ENCODE peak calls at places on chromosomes 13 and 19, in seven cellular contexts. Q is progenitor cell of endocrine pancreas, F is EL, L is tibial artery, P is GM20000, R is fibroblast of lung, G is activated T-cell treated with anti-CD3 and anti-CD28 coated beads for 24 hours. O is an unnamed sample.

GRCh38 chr19:16736709-16737108 is 17.1 kb downstream of the NWD1 start:
- DNase-seq in Q (no peak), F (peak), L (no peak), P (no peak), R (peak), G (no peak), O (no peak)

GRCh38 chr13:99230991-99231390 is 27.2 kb downstream of the GPR18 start:
- DNase-seq in Q (no peak), F (no peak), L (no peak), P (no peak), R (no peak), G (no peak), O (no peak)

GRCh38 chr13:59641758-59642157 is 522.0 kb downstream of the DIAPH3 start:
- DNase-seq in Q (no peak), F (peak), L (no peak), P (no peak), R (peak), G (no peak), O (no peak)

GRCh38 chr19:11405846-11406643 is 13.1 kb downstream of the RGL3 start:
- DNase-seq in Q (no peak), F (no peak), L (no peak), P (peak), R (no peak), G (no peak), O (no peak)

GRCh38 chr13:34933786-34934185 is 8.3 kb upstream of the NBEA start:
- DNase-seq in Q (no peak), F (no peak), L (no peak), P (no peak), R (no peak), G (no peak), O (no peak)

GRCh38 chr19:2528543-2529173 is 52.7 kb downstream of the GADD45B start:
- DNase-seq in Q (no peak), F (no peak), L (no peak), P (no peak), R (peak), G (no peak), O (no peak)

GRCh38 chr13:31761951-31762350 is 22.6 kb downstream of the RXFP2 start:
- DNase-seq in Q (no peak), F (peak), L (no peak), P (no peak), R (no peak), G (no peak), O (no peak)

GRCh38 chr19:17095141-17095919 is 19.8 kb downstream of the MYO9B start:
- DNase-seq in Q (no peak), F (peak), L (peak), P (no peak), R (peak), G (no peak), O (no peak)

GRCh38 chr19:48379058-48379457 is 12.3 kb downstream of the KDELR1 start:
- DNase-seq in Q (no peak), F (no peak), L (no peak), P (no peak), R (no peak), G (no peak), O (no peak)

GRCh38 chr13:97259787-97260641 is 37.9 kb downstream of the MBNL2 start:
- DNase-seq in Q (no peak), F (peak), L (no peak), P (no peak), R (peak), G (no peak), O (no peak)

GRCh38 chr13:113759525-113760137 is 605 bp downstream of the TMEM255B start:
- DNase-seq in Q (no peak), F (peak), L (peak), P (no peak), R (peak), G (no peak), O (no peak)

GRCh38 chr19:6779204-6779603 is 6.7 kb downstream of the VAV1 start:
- DNase-seq in Q (no peak), F (no peak), L (no peak), P (no peak), R (no peak), G (no peak), O (no peak)

GRCh38 chr13:50130686-50131051 is 115.4 kb downstream of the KCNRG start:
- DNase-seq in Q (no peak), F (peak), L (peak), P (peak), R (peak), G (no peak), O (peak)

GRCh38 chr19:35373492-35373891 is 2.6 kb downstream of the GPR42 start:
- DNase-seq in Q (no peak), F (no peak), L (no peak), P (no peak), R (no peak), G (no peak), O (no peak)